ENCODE peak calls at places on chromosomes 2 and 18, in five cellular contexts. One of them, this sample, is unnamed.
A peak's percentile ranks its signal among the peaks of the same experiment; 100 is the strongest.

GRCh38 chr18:48566588-48566987 is 27.8 kb downstream of the CTIF start:
- DNase-seq in upper lobe of left lung: no peak
- DNase-seq in Peyer's patch: no peak
- DNase-seq in suprapubic skin: no peak
- DNase-seq in IMR-90: no peak
- DNase-seq in this sample: no peak

GRCh38 chr18:25097119-25098114 is 254.5 kb downstream of the ZNF521 start:
- DNase-seq in upper lobe of left lung: no peak
- DNase-seq in Peyer's patch: no peak
- DNase-seq in suprapubic skin: no peak
- DNase-seq in IMR-90: peak; percentile 73
- DNase-seq in this sample: no peak

GRCh38 chr18:4807495-4808293 is 352.6 kb upstream of the DLGAP1 start:
- DNase-seq in upper lobe of left lung: no peak
- DNase-seq in Peyer's patch: no peak
- DNase-seq in suprapubic skin: no peak
- DNase-seq in IMR-90: no peak
- DNase-seq in this sample: no peak

GRCh38 chr2:214782671-214783070 is 26.8 kb downstream of the BARD1 start:
- DNase-seq in upper lobe of left lung: no peak
- DNase-seq in Peyer's patch: no peak
- DNase-seq in suprapubic skin: no peak
- DNase-seq in IMR-90: no peak
- DNase-seq in this sample: no peak

GRCh38 chr18:21336846-21337245 is 94.8 kb downstream of the GREB1L start:
- DNase-seq in upper lobe of left lung: no peak
- DNase-seq in Peyer's patch: no peak
- DNase-seq in suprapubic skin: no peak
- DNase-seq in IMR-90: no peak
- DNase-seq in this sample: no peak

GRCh38 chr2:152508446-152508845 is 173.5 kb downstream of the FMNL2 start:
- DNase-seq in upper lobe of left lung: no peak
- DNase-seq in Peyer's patch: no peak
- DNase-seq in suprapubic skin: no peak
- DNase-seq in IMR-90: peak; percentile 86
- DNase-seq in this sample: no peak

GRCh38 chr2:58449286-58450010 is 208.3 kb upstream of the FANCL start:
- DNase-seq in upper lobe of left lung: no peak
- DNase-seq in Peyer's patch: no peak
- DNase-seq in suprapubic skin: no peak
- DNase-seq in IMR-90: no peak
- DNase-seq in this sample: no peak

GRCh38 chr2:209579236-209579749 is 155.4 kb downstream of the MAP2 start:
- DNase-seq in upper lobe of left lung: no peak
- DNase-seq in Peyer's patch: no peak
- DNase-seq in suprapubic skin: no peak
- DNase-seq in IMR-90: no peak
- DNase-seq in this sample: no peak

GRCh38 chr2:76711490-76711889 is 810.7 kb downstream of the LRRTM4 start:
- DNase-seq in upper lobe of left lung: no peak
- DNase-seq in Peyer's patch: no peak
- DNase-seq in suprapubic skin: no peak
- DNase-seq in IMR-90: no peak
- DNase-seq in this sample: no peak

GRCh38 chr2:219010162-219010756 is 17.0 kb upstream of the CRYBA2 start:
- DNase-seq in upper lobe of left lung: no peak
- DNase-seq in Peyer's patch: peak; percentile 68
- DNase-seq in suprapubic skin: no peak
- DNase-seq in IMR-90: no peak
- DNase-seq in this sample: no peak

GRCh38 chr18:75157359-75157758 is 51.6 kb downstream of the PTGR3 start:
- DNase-seq in upper lobe of left lung: no peak
- DNase-seq in Peyer's patch: no peak
- DNase-seq in suprapubic skin: no peak
- DNase-seq in IMR-90: no peak
- DNase-seq in this sample: no peak

GRCh38 chr18:75156831-75157230 is 52.1 kb downstream of the PTGR3 start:
- DNase-seq in upper lobe of left lung: no peak
- DNase-seq in Peyer's patch: no peak
- DNase-seq in suprapubic skin: no peak
- DNase-seq in IMR-90: no peak
- DNase-seq in this sample: no peak

GRCh38 chr18:75156139-75156750 is 52.7 kb downstream of the PTGR3 start:
- DNase-seq in upper lobe of left lung: no peak
- DNase-seq in Peyer's patch: no peak
- DNase-seq in suprapubic skin: no peak
- DNase-seq in IMR-90: no peak
- DNase-seq in this sample: no peak

GRCh38 chr18:75154259-75154658 is 54.7 kb downstream of the PTGR3 start:
- DNase-seq in upper lobe of left lung: no peak
- DNase-seq in Peyer's patch: no peak
- DNase-seq in suprapubic skin: no peak
- DNase-seq in IMR-90: no peak
- DNase-seq in this sample: no peak

DNA sequence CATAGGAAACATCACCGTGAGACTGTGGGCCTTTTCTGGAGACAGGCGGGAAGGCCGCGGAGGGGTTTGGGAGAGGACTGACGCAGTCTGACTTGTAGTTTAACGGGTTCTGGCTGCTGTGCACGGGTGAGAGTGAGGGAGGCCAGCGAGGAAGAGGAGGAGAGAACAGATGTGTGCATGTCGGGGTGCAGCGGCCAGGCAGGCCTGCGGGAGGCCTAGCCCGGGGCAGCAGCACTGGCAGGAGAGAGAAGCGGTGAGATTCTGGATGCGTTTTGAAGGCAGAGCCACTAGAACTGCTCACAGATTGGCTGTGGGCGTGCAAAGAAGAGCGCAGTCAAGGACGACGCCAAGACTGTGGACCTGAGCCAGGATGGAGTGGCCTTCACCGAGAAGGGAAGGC is 53.9 kb downstream of the PTGR3 start:
- DNase-seq in upper lobe of left lung: no peak
- DNase-seq in Peyer's patch: no peak
- DNase-seq in suprapubic skin: no peak
- DNase-seq in IMR-90: no peak
- DNase-seq in this sample: no peak
- H3K4me3 ChIP-seq in upper lobe of left lung: no peak overlapping the region
- H3K4me3 ChIP-seq in Peyer's patch: no peak overlapping the region
- H3K4me3 ChIP-seq in suprapubic skin: no peak overlapping the region
- H3K4me3 ChIP-seq in IMR-90: no peak overlapping the region
- H3K4me3 ChIP-seq in this sample: no peak overlapping the region

GRCh38 chr18:59724116-59724515 is 26.9 kb upstream of the CCBE1 start:
- DNase-seq in upper lobe of left lung: no peak
- DNase-seq in Peyer's patch: no peak
- DNase-seq in suprapubic skin: no peak
- DNase-seq in IMR-90: no peak
- DNase-seq in this sample: no peak

GRCh38 chr18:59719533-59720325 is 22.5 kb upstream of the CCBE1 start:
- DNase-seq in upper lobe of left lung: no peak
- DNase-seq in Peyer's patch: no peak
- DNase-seq in suprapubic skin: no peak
- DNase-seq in IMR-90: peak; percentile 88
- DNase-seq in this sample: no peak

GRCh38 chr18:59718108-59719057 is 21.2 kb upstream of the CCBE1 start:
- DNase-seq in upper lobe of left lung: no peak
- DNase-seq in Peyer's patch: no peak
- DNase-seq in suprapubic skin: no peak
- DNase-seq in IMR-90: peak; percentile 95
- DNase-seq in this sample: no peak

GRCh38 chr18:59717291-59717690 is 20.1 kb upstream of the CCBE1 start:
- DNase-seq in upper lobe of left lung: no peak
- DNase-seq in Peyer's patch: no peak
- DNase-seq in suprapubic skin: no peak
- DNase-seq in IMR-90: no peak
- DNase-seq in this sample: no peak

GRCh38 chr18:59721214-59721613 is 24.0 kb upstream of the CCBE1 start:
- DNase-seq in upper lobe of left lung: no peak
- DNase-seq in Peyer's patch: no peak
- DNase-seq in suprapubic skin: no peak
- DNase-seq in IMR-90: no peak
- DNase-seq in this sample: no peak
- TF ChIP-seq POLR2A in upper lobe of left lung: no peak
- TF ChIP-seq POLR2A in Peyer's patch: no peak
- TF ChIP-seq POLR2A in suprapubic skin: no peak
- TF ChIP-seq POLR2A in IMR-90: no peak
- TF ChIP-seq POLR2A in this sample: no peak

GRCh38 chr2:169049142-169049541 is 18.0 kb upstream of the ABCB11 start:
- DNase-seq in upper lobe of left lung: no peak
- DNase-seq in Peyer's patch: no peak
- DNase-seq in suprapubic skin: no peak
- DNase-seq in IMR-90: no peak
- DNase-seq in this sample: no peak

GRCh38 chr2:169042856-169043255 is 11.7 kb upstream of the ABCB11 start:
- DNase-seq in upper lobe of left lung: no peak
- DNase-seq in Peyer's patch: no peak
- DNase-seq in suprapubic skin: no peak
- DNase-seq in IMR-90: no peak
- DNase-seq in this sample: no peak

GRCh38 chr2:169050476-169051240 is 18.7 kb upstream of the DHRS9 start:
- DNase-seq in upper lobe of left lung: no peak
- DNase-seq in Peyer's patch: no peak
- DNase-seq in suprapubic skin: no peak
- DNase-seq in IMR-90: no peak
- DNase-seq in this sample: no peak

GRCh38 chr2:169046440-169047151 is 15.5 kb upstream of the ABCB11 start:
- DNase-seq in upper lobe of left lung: no peak
- DNase-seq in Peyer's patch: peak; percentile 87
- DNase-seq in suprapubic skin: no peak
- DNase-seq in IMR-90: no peak
- DNase-seq in this sample: no peak

GRCh38 chr2:169047253-169048250 is 16.4 kb upstream of the ABCB11 start:
- DNase-seq in upper lobe of left lung: no peak
- DNase-seq in Peyer's patch: no peak
- DNase-seq in suprapubic skin: no peak
- DNase-seq in IMR-90: no peak
- DNase-seq in this sample: no peak
- H3K27ac ChIP-seq in upper lobe of left lung: no peak overlapping the region
- H3K27ac ChIP-seq in Peyer's patch: no peak overlapping the region
- H3K27ac ChIP-seq in suprapubic skin: no peak overlapping the region
- H3K27ac ChIP-seq in IMR-90: no peak overlapping the region
- H3K27ac ChIP-seq in this sample: no peak overlapping the region

DNA sequence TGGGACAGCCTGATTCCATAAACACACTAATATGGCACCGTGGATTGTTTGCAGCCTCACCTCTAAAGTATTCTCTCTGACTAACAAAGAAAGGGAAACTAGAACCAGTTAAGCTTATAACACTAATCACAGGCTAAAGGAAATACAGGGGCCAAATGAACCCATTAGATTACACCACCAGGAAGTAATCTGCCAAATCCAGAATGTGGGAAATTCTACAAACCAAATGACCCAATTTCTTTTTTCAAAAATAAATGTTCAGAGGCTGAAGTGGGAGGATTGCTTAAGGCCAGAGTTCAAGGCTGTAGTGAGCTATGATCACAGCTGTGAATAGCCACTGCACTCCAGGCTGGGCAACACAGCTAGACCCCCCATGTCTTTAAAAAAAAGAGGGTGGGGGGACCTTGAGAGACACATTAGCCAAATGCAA is 1.5 kb upstream of the MPPE1 start:
- DNase-seq in upper lobe of left lung: no peak
- DNase-seq in Peyer's patch: no peak
- DNase-seq in suprapubic skin: no peak
- DNase-seq in IMR-90: peak; percentile 55
- DNase-seq in this sample: no peak
- H3K4me3 ChIP-seq in upper lobe of left lung: peak overlapping the region; percentile 59
- H3K4me3 ChIP-seq in Peyer's patch: peak overlapping the region; percentile 97
- H3K4me3 ChIP-seq in suprapubic skin: peak overlapping the region; percentile 90
- H3K4me3 ChIP-seq in IMR-90: peak overlapping the region; percentile 3
- H3K4me3 ChIP-seq in this sample: peak overlapping the region; percentile 78

GRCh38 chr2:206445948-206446347 is 2.6 kb downstream of the ADAM23 start:
- DNase-seq in upper lobe of left lung: no peak
- DNase-seq in Peyer's patch: no peak
- DNase-seq in suprapubic skin: no peak
- DNase-seq in IMR-90: no peak
- DNase-seq in this sample: no peak

GRCh38 chr2:206442516-206442853 is 847 bp upstream of the ADAM23 start:
- DNase-seq in upper lobe of left lung: no peak
- DNase-seq in Peyer's patch: no peak
- DNase-seq in suprapubic skin: no peak
- DNase-seq in IMR-90: no peak
- DNase-seq in this sample: no peak

GRCh38 chr2:206442854-206443734 is at the start of gene ADAM23:
- DNase-seq in upper lobe of left lung: no peak
- DNase-seq in Peyer's patch: peak; percentile 56
- DNase-seq in suprapubic skin: no peak
- DNase-seq in IMR-90: peak; percentile 52
- DNase-seq in this sample: no peak

GRCh38 chr2:206438196-206438727 is 5.1 kb upstream of the ADAM23 start:
- DNase-seq in upper lobe of left lung: no peak
- DNase-seq in Peyer's patch: no peak
- DNase-seq in suprapubic skin: no peak
- DNase-seq in IMR-90: no peak
- DNase-seq in this sample: no peak

GRCh38 chr2:206443735-206444527 is 599 bp downstream of the ADAM23 start:
- DNase-seq in upper lobe of left lung: no peak
- DNase-seq in Peyer's patch: no peak
- DNase-seq in suprapubic skin: no peak
- DNase-seq in IMR-90: peak; percentile 22
- DNase-seq in this sample: no peak
- TF ChIP-seq POLR2A in upper lobe of left lung: no peak
- TF ChIP-seq POLR2A in Peyer's patch: no peak
- TF ChIP-seq POLR2A in suprapubic skin: no peak
- TF ChIP-seq POLR2A in IMR-90: no peak
- TF ChIP-seq POLR2A in this sample: no peak

DNA sequence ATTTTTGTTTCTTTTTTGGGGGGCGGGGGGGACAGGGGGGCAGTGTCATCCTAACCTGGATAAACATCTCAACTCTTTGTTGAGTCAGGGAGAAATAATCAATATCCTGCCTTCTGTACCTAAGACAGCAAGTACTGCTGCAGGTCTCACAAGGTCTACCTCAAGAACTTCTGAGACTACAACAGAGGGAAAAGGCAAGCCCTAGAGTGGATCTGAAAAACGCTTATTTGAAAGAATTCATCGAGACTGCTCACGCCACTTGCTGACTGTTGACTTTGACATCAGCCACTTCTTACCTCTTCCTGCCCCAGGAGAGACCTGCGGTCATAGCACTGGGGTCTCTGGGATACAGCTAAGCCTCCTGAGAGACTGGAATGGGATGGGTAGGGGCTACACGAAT is 8.4 kb downstream of the HDLBP start:
- DNase-seq in upper lobe of left lung: no peak
- DNase-seq in Peyer's patch: no peak
- DNase-seq in suprapubic skin: no peak
- DNase-seq in IMR-90: no peak
- DNase-seq in this sample: no peak
- H3K27ac ChIP-seq in upper lobe of left lung: no peak overlapping the region
- H3K27ac ChIP-seq in Peyer's patch: no peak overlapping the region
- H3K27ac ChIP-seq in suprapubic skin: no peak overlapping the region
- H3K27ac ChIP-seq in IMR-90: no peak overlapping the region
- H3K27ac ChIP-seq in this sample: no peak overlapping the region

GRCh38 chr2:222322241-222322640 is 23.4 kb upstream of the PAX3 start:
- DNase-seq in upper lobe of left lung: no peak
- DNase-seq in Peyer's patch: no peak
- DNase-seq in suprapubic skin: no peak
- DNase-seq in IMR-90: no peak
- DNase-seq in this sample: no peak
- H3K4me3 ChIP-seq in upper lobe of left lung: no peak overlapping the region
- H3K4me3 ChIP-seq in Peyer's patch: no peak overlapping the region
- H3K4me3 ChIP-seq in suprapubic skin: no peak overlapping the region
- H3K4me3 ChIP-seq in IMR-90: no peak overlapping the region
- H3K4me3 ChIP-seq in this sample: no peak overlapping the region

GRCh38 chr2:37090019-37090477 is 5.7 kb downstream of the GPATCH11 start:
- DNase-seq in upper lobe of left lung: no peak
- DNase-seq in Peyer's patch: no peak
- DNase-seq in suprapubic skin: no peak
- DNase-seq in IMR-90: no peak
- DNase-seq in this sample: no peak
- TF ChIP-seq POLR2A in upper lobe of left lung: no peak
- TF ChIP-seq POLR2A in Peyer's patch: no peak
- TF ChIP-seq POLR2A in suprapubic skin: no peak
- TF ChIP-seq POLR2A in IMR-90: no peak
- TF ChIP-seq POLR2A in this sample: no peak